ENCODE peak calls at places on chromosomes 7 and 10, in six cellular contexts. S is Panc1; L is frontal cortex; Y is stimulated activated naive B cell treated with anti-CD40 and anti-IgM and Interleukin-4, amounts not matched to agents 10 μg/mL and 1 μg/mL and 100 μg/mL, for 72 hours; P is neural crest cell; Q is GM12865. T is an unnamed sample.

GRCh38 chr7:25171516-25171915 is 46.5 kb upstream of the CYCS start:
- DNase-seq in S (no peak), L (no peak), Y (no peak), P (no peak), Q (no peak), T (no peak)

GRCh38 chr7:123747620-123748141 is 1.1 kb downstream of the WASL start:
- DNase-seq in S (no peak), L (peak), Y (no peak), P (peak), Q (peak), T (peak)

GRCh38 chr7:151813445-151813844 is 63.5 kb downstream of the PRKAG2 start:
- DNase-seq in S (no peak), L (no peak), Y (no peak), P (no peak), Q (no peak), T (no peak)

GRCh38 chr7:140876519-140877248 is 48.0 kb downstream of the BRAF start:
- DNase-seq in S (no peak), L (no peak), Y (no peak), P (no peak), Q (peak), T (no peak)

GRCh38 chr7:119974972-119975371 is 298.0 kb upstream of the KCND2 start:
- DNase-seq in S (no peak), L (no peak), Y (no peak), P (no peak), Q (peak), T (no peak)

GRCh38 chr10:95785317-95785716 is 29.4 kb downstream of the ENTPD1 start:
- DNase-seq in S (no peak), L (no peak), Y (no peak), P (no peak), Q (peak), T (no peak)

GRCh38 chr7:115240242-115240641 is 318.3 kb downstream of the MDFIC start:
- DNase-seq in S (no peak), L (no peak), Y (no peak), P (no peak), Q (no peak), T (no peak)

GRCh38 chr10:117553171-117553814 is 10.7 kb downstream of the EMX2 start:
- DNase-seq in S (no peak), L (no peak), Y (no peak), P (no peak), Q (no peak), T (no peak)

GRCh38 chr7:155861480-155861868 is 49.2 kb upstream of the SHH start:
- DNase-seq in S (no peak), L (no peak), Y (no peak), P (no peak), Q (no peak), T (no peak)

GRCh38 chr7:141481971-141482370 is 69.2 kb upstream of the AGK start:
- DNase-seq in S (no peak), L (no peak), Y (no peak), P (no peak), Q (no peak), T (no peak)

GRCh38 chr10:76572021-76572420 is 1065.6 kb downstream of the KCNMA1 start:
- DNase-seq in S (no peak), L (no peak), Y (no peak), P (no peak), Q (no peak), T (no peak)

GRCh38 chr10:7986851-7987250 is 67.6 kb upstream of the GATA3 start:
- DNase-seq in S (no peak), L (no peak), Y (no peak), P (no peak), Q (no peak), T (no peak)

GRCh38 chr7:110186334-110186733 is 904.6 kb upstream of the LRRN3 start:
- DNase-seq in S (no peak), L (no peak), Y (no peak), P (no peak), Q (no peak), T (peak)

GRCh38 chr10:35569111-35569707 is 35.9 kb upstream of the GJD4 start:
- DNase-seq in S (no peak), L (no peak), Y (no peak), P (no peak), Q (no peak), T (no peak)

GRCh38 chr10:27380929-27381358 is 123.2 kb upstream of the RAB18 start:
- DNase-seq in S (no peak), L (no peak), Y (no peak), P (no peak), Q (no peak), T (no peak)

GRCh38 chr7:75723444-75723843 is 15.3 kb downstream of the HIP1 start:
- DNase-seq in S (no peak), L (no peak), Y (no peak), P (no peak), Q (no peak), T (no peak)

GRCh38 chr7:155803418-155804376 is 8.6 kb downstream of the SHH start:
- DNase-seq in S (no peak), L (no peak), Y (no peak), P (no peak), Q (peak), T (peak)

GRCh38 chr7:120916116-120916515 is 34.5 kb upstream of the ING3 start:
- DNase-seq in S (no peak), L (no peak), Y (no peak), P (no peak), Q (no peak), T (no peak)

GRCh38 chr10:17923728-17924127 is 28.0 kb upstream of the SLC39A12 start:
- DNase-seq in S (no peak), L (no peak), Y (no peak), P (no peak), Q (no peak), T (peak)

GRCh38 chr7:155153676-155154075 is 83.6 kb downstream of the HTR5A start:
- DNase-seq in S (no peak), L (no peak), Y (no peak), P (no peak), Q (no peak), T (no peak)

GRCh38 chr7:12244129-12244528 is 33.0 kb downstream of the TMEM106B start:
- DNase-seq in S (no peak), L (no peak), Y (no peak), P (no peak), Q (peak), T (peak)

GRCh38 chr10:13882112-13882711 is 295.4 kb downstream of the PRPF18 start:
- DNase-seq in S (peak), L (no peak), Y (peak), P (no peak), Q (peak), T (no peak)

GRCh38 chr7:43377196-43377935 is 205.5 kb upstream of the STK17A start:
- DNase-seq in S (no peak), L (no peak), Y (no peak), P (no peak), Q (no peak), T (no peak)

GRCh38 chr10:19968745-19969144 is 152.5 kb downstream of the PLXDC2 start:
- DNase-seq in S (no peak), L (no peak), Y (no peak), P (no peak), Q (no peak), T (no peak)